ENCODE peak calls at places on chromosomes 7 and 10, in seven cellular contexts. R is left cardiac atrium, V is NCI-H460, U is fibroblast of lung, T is AG09319, N is AG10803, B is midbrain. K is an unnamed sample.
A peak's percentile ranks its signal among the peaks of the same experiment; 100 is the strongest.

GRCh38 chr10:114874827-114875541 is 53.4 kb downstream of the FHIP2A start:
- DNase-seq in U (peak; percentile 67), R (peak; percentile 46), N (peak; percentile 39), V (no peak), T (no peak), B (peak; percentile 13), K (no peak)

GRCh38 chr10:72107325-72108003 is 19.1 kb upstream of the SPOCK2 start:
- DNase-seq in R (no peak), U (peak; percentile 27), V (no peak), B (no peak), N (no peak), T (no peak), K (peak; percentile 24)

GRCh38 chr7:25862254-25862992 is 289.6 kb upstream of the NFE2L3 start:
- DNase-seq in B (no peak), T (peak; percentile 100), N (peak; percentile 100), V (peak; percentile 100), R (peak; percentile 81), U (peak; percentile 99), K (peak; percentile 92)

GRCh38 chr7:132771301-132771730 is 195.0 kb upstream of the PLXNA4 start:
- DNase-seq in V (no peak), U (no peak), B (peak; percentile 21), R (no peak), T (no peak), N (no peak), K (no peak)

GRCh38 chr10:87054373-87055295 is 34.5 kb downstream of the FAM25A start:
- DNase-seq in V (no peak), B (no peak), R (no peak), U (peak; percentile 73), N (peak; percentile 58), T (peak; percentile 7), K (no peak)

GRCh38 chr7:158541330-158542010 is 46.2 kb downstream of the PTPRN2 start:
- DNase-seq in B (peak; percentile 36), V (no peak), R (no peak), T (no peak), N (no peak), U (no peak), K (no peak)

GRCh38 chr10:21092683-21093524 is 195.8 kb upstream of the NEBL start:
- DNase-seq in N (no peak), T (no peak), B (no peak), R (no peak), U (peak; percentile 10), V (no peak), K (no peak)

GRCh38 chr7:14242186-14242585 is 252.7 kb upstream of the ETV1 start:
- DNase-seq in R (no peak), V (no peak), U (no peak), T (no peak), N (no peak), B (no peak), K (no peak)

GRCh38 chr7:1907751-1908365 is 237.8 kb downstream of the ELFN1 start:
- DNase-seq in U (no peak), N (no peak), B (no peak), V (no peak), R (no peak), T (no peak), K (no peak)

K was measured in HTR-8/SVneo.